ENCODE peak calls at places on chromosome 7, in six cellular contexts. G is IMR-90, P is H1, S is mesenchymal stem cell, Q is H9, K is trophoblast cell. V is an unnamed sample.

GRCh38 chr7:16739863-16740622 is 13.5 kb upstream of the TSPAN13 start:
- DNase-seq in P (no peak), S (peak; percentile 98), Q (no peak), G (peak; percentile 98), K (peak; percentile 16), V (no peak)

GRCh38 chr7:135801045-135801693 is 52.6 kb upstream of the FAM180A start:
- DNase-seq in K (peak; percentile 80), S (peak; percentile 76), Q (no peak), G (peak; percentile 74), P (peak; percentile 49), V (peak; percentile 61)

GRCh38 chr7:70460562-70460961 is 671.4 kb upstream of the GALNT17 start:
- DNase-seq in Q (no peak), S (no peak), P (no peak), G (no peak), K (no peak), V (no peak)

GRCh38 chr7:92820191-92820590 is 16.2 kb downstream of the CDK6 start:
- DNase-seq in S (peak; percentile 24), K (no peak), G (no peak), P (no peak), Q (no peak), V (no peak)

GRCh38 chr7:45146531-45147379 is 10.8 kb upstream of the RAMP3 start:
- DNase-seq in P (no peak), S (no peak), K (no peak), G (no peak), Q (peak; percentile 31), V (no peak)

GRCh38 chr7:29035044-29035740 is 77.1 kb upstream of the TRIL start:
- DNase-seq in G (peak; percentile 58), K (peak; percentile 51), S (peak; percentile 89), Q (no peak), P (no peak), V (no peak)

GRCh38 chr7:70417061-70417655 is 714.8 kb upstream of the GALNT17 start:
- DNase-seq in Q (peak; percentile 59), K (no peak), P (peak; percentile 55), S (no peak), G (no peak), V (no peak)

GRCh38 chr7:92680458-92680857 is 90.3 kb upstream of the FAM133B start:
- DNase-seq in Q (no peak), G (peak; percentile 26), S (no peak), P (no peak), K (peak; percentile 14), V (no peak)

GRCh38 chr7:157675427-157675930 is 338.7 kb downstream of the DNAJB6 start:
- DNase-seq in P (no peak), Q (peak; percentile 8), G (no peak), S (no peak), K (no peak), V (no peak)

GRCh38 chr7:158244873-158245723 is 342.5 kb downstream of the PTPRN2 start:
- DNase-seq in P (no peak), K (no peak), S (no peak), Q (peak; percentile 14), G (no peak), V (no peak)

GRCh38 chr7:22799633-22800032 is 23.0 kb downstream of the TOMM7 start:
- DNase-seq in Q (no peak), G (peak; percentile 30), P (no peak), K (no peak), S (no peak), V (no peak)

GRCh38 chr7:99860281-99861127 is 16.3 kb downstream of the OR2AE1 start:
- DNase-seq in Q (no peak), P (no peak), G (peak; percentile 52), K (peak; percentile 34), S (no peak), V (no peak)

GRCh38 chr7:5408777-5409176 is 14.9 kb downstream of the TNRC18 start:
- DNase-seq in Q (no peak), G (peak; percentile 77), P (no peak), S (peak; percentile 87), K (no peak), V (no peak)

GRCh38 chr7:43248961-43249807 is 136.7 kb downstream of the HECW1 start:
- DNase-seq in P (no peak), S (peak; percentile 82), G (peak; percentile 77), Q (no peak), K (no peak), V (no peak)

GRCh38 chr7:44735403-44736165 is 13.1 kb upstream of the ZMIZ2 start:
- DNase-seq in S (peak; percentile 99), P (no peak), G (peak; percentile 99), Q (no peak), K (peak; percentile 96), V (no peak)

GRCh38 chr7:146449625-146450024 is 333.0 kb downstream of the CNTNAP2 start:
- DNase-seq in Q (no peak), S (no peak), G (no peak), P (no peak), K (no peak), V (no peak)

GRCh38 chr7:134835463-134835823 is 56.0 kb downstream of the CALD1 start:
- DNase-seq in K (no peak), S (no peak), Q (no peak), P (no peak), G (no peak), V (no peak)

GRCh38 chr7:157432957-157433576 is 96.3 kb downstream of the DNAJB6 start:
- DNase-seq in Q (peak; percentile 52), P (peak; percentile 77), S (peak; percentile 24), G (peak; percentile 17), K (peak; percentile 64), V (peak; percentile 56)

GRCh38 chr7:27636326-27637006 is 26.2 kb downstream of the HIBADH start:
- DNase-seq in S (no peak), Q (no peak), P (no peak), G (no peak), K (no peak), V (no peak)

GRCh38 chr7:100444311-100445278 is 8.3 kb upstream of the PPP1R35 start:
- DNase-seq in S (peak; percentile 63), P (no peak), K (peak; percentile 26), G (peak; percentile 74), Q (peak; percentile 41), V (no peak)

GRCh38 chr7:142616121-142616643 is 133.1 kb upstream of the PRSS1 start:
- DNase-seq in K (no peak), G (no peak), P (no peak), Q (no peak), S (no peak), V (no peak)

GRCh38 chr7:141630621-141631020 is 71.3 kb downstream of the DENND11 start:
- DNase-seq in P (no peak), S (no peak), K (no peak), Q (no peak), G (no peak), V (no peak)

GRCh38 chr7:17663056-17663675 is 277.1 kb downstream of the SNX13 start:
- DNase-seq in K (peak; percentile 42), G (peak; percentile 89), S (peak; percentile 82), P (no peak), Q (no peak), V (no peak)

GRCh38 chr7:41503438-41503837 is 199.5 kb downstream of the INHBA start:
- DNase-seq in K (peak; percentile 74), G (peak; percentile 69), P (no peak), Q (no peak), S (peak; percentile 49), V (no peak)

GRCh38 chr7:142587578-142588191 is 161.6 kb upstream of the PRSS1 start:
- DNase-seq in K (peak; percentile 79), Q (peak; percentile 50), S (peak; percentile 87), G (peak; percentile 81), P (no peak), V (peak; percentile 11)

GRCh38 chr7:79820387-79820786 is 314.2 kb upstream of the GNAI1 start:
- DNase-seq in P (no peak), S (peak; percentile 82), Q (no peak), K (peak; percentile 14), G (peak; percentile 85), V (peak; percentile 9)

DNA sequence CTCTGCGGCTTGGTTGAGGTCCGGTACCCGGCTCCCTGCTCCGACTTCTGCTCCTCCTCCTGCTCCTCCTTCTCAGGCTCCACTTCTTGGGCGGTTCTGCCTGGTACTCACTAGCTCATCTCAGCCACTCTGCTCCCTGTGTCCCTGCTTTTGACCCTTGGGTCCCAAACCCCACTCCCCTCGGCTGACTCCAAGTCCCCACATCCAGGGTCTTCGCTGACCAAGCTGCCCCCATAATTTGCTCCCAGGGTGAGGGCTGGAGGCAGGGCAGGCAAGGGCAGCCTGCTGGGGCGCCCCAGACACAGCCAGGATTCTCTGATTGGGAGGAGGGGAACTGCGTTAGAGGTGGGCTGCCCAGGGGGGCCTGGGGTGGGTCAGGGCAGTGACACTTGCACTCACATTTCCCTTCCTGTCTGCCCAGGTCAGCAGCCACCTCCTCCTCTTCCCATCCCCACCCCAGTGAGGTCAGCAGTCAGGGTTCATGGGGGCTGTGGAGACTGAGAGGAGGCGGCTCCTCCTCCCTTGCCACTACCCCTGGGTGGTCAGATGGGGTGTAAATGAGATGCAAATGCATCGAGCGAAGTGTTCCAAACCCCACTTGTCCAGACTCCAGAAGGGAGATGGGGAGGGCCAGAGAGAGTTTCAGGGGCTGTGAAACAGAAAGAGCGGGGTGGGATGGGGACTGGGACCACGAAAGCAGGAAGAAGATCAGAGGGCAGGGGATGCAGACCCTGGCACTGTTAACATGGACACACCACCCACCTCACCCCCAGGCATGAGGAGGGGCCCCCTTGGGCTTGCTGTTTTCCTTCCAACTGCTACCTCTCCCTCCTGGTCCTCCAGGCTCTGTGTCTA is 2.1 kb downstream of the SMARCD3 start:
- DNase-seq in P (peak; percentile 60), Q (no peak), S (peak; percentile 11), K (no peak), G (no peak), V (no peak)
- H3K23ac ChIP-seq in P (no peak overlapping the region), Q (no peak overlapping the region), S (peak overlapping the region; percentile 23), K (no peak overlapping the region), G (peak overlapping the region; percentile 39), V (peak overlapping the region; percentile 77)

DNA sequence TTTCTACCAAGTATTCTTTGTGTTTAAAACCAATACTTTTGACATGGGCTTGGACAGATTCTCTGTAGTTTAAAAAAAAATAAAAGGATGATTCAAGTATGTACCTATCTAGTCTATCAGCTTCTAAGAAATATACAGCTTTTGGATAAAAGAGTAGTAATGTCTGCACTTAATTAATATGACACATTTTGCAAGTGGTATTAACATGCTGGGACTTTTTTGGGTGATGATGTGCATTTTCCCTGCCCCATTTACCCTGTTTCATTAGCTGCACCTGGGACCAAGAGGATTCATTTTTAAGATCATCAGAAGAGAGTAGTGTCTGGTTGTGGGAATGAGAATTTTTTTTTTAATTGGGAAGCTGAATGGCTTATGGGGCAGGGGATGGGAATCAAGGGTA is 236.2 kb upstream of the KLF14 start:
- DNase-seq in Q (no peak), K (no peak), S (no peak), G (no peak), P (no peak), V (no peak)
- H3K14ac ChIP-seq in Q (no peak overlapping the region), K (no peak overlapping the region), S (no peak overlapping the region), G (no peak overlapping the region), P (no peak overlapping the region), V (no peak overlapping the region)

DNA sequence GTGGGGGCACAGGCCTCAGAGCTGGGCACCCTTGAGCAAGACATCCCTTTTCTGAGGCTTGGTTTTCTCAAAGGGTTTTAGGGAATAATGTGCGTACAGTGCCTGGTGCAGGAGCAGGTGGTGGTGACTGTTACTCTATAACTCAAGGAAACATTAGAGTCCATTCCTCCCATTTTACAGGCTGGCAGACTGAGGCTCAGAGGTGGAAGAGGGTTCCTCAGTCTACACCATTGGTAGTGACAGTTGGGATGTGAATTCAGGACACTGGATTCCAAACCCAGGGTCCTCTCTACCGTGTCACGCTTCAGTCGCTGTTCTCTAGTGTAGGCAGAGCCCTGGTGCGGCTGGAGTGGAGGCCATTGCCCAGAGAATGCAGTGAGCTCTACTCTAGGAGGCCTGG is 40.0 kb upstream of the AQP1 start:
- DNase-seq in G (no peak), Q (no peak), K (no peak), S (no peak), P (no peak), V (no peak)
- H2BK120ac ChIP-seq in G (no peak overlapping the region), Q (no peak overlapping the region), K (no peak overlapping the region), S (no peak overlapping the region), P (no peak overlapping the region), V (no peak overlapping the region)

GRCh38 chr7:121406866-121407439 is 10.8 kb upstream of the FAM3C start:
- DNase-seq in P (no peak), Q (no peak), K (no peak), S (no peak), G (no peak), V (no peak)
- H3K23ac ChIP-seq in P (no peak overlapping the region), Q (no peak overlapping the region), K (no peak overlapping the region), S (peak overlapping the region; percentile 23), G (no peak overlapping the region), V (no peak overlapping the region)